ENCODE peak calls at places on chromosomes 3 and 15, in six cellular contexts. One of them, this sample, is unnamed.

GRCh38 chr3:143644370-143645089 is 203.7 kb downstream of the SLC9A9 start:
- DNase-seq in IMR-90: peak; percentile 59
- DNase-seq in trophoblast cell: peak; percentile 79
- DNase-seq in H9: peak; percentile 70
- DNase-seq in neuronal stem cell: peak; percentile 37
- DNase-seq in H1: peak; percentile 48
- DNase-seq in this sample: peak; percentile 85

GRCh38 chr3:126288314-126288713 is 68.9 kb downstream of the KLF15 start:
- DNase-seq in IMR-90: no peak
- DNase-seq in H9: peak; percentile 62
- DNase-seq in neuronal stem cell: peak; percentile 36
- DNase-seq in H1: peak; percentile 62
- DNase-seq in trophoblast cell: no peak
- DNase-seq in this sample: no peak

GRCh38 chr15:65558336-65558735 is 28.1 kb downstream of the HACD3 start:
- DNase-seq in H9: no peak
- DNase-seq in trophoblast cell: no peak
- DNase-seq in IMR-90: peak; percentile 86
- DNase-seq in H1: no peak
- DNase-seq in neuronal stem cell: no peak
- DNase-seq in this sample: peak; percentile 17

GRCh38 chr3:65732060-65732933 is 306.4 kb downstream of the MAGI1 start:
- DNase-seq in IMR-90: peak; percentile 80
- DNase-seq in H9: no peak
- DNase-seq in H1: no peak
- DNase-seq in trophoblast cell: peak; percentile 75
- DNase-seq in neuronal stem cell: peak; percentile 72
- DNase-seq in this sample: peak; percentile 71

GRCh38 chr3:99637381-99638111 is 848 bp upstream of the COL8A1 start:
- DNase-seq in H1: no peak
- DNase-seq in H9: no peak
- DNase-seq in neuronal stem cell: peak; percentile 24
- DNase-seq in trophoblast cell: peak; percentile 36
- DNase-seq in IMR-90: peak; percentile 90
- DNase-seq in this sample: peak; percentile 78

GRCh38 chr3:124246949-124247348 is 255.0 kb upstream of the ROPN1 start:
- DNase-seq in neuronal stem cell: no peak
- DNase-seq in H9: no peak
- DNase-seq in H1: no peak
- DNase-seq in trophoblast cell: peak; percentile 42
- DNase-seq in IMR-90: peak; percentile 25
- DNase-seq in this sample: no peak

GRCh38 chr3:81521855-81522254 is 239.6 kb downstream of the GBE1 start:
- DNase-seq in IMR-90: no peak
- DNase-seq in neuronal stem cell: no peak
- DNase-seq in trophoblast cell: no peak
- DNase-seq in H1: no peak
- DNase-seq in H9: no peak
- DNase-seq in this sample: no peak

GRCh38 chr3:122777077-122777476 is 16.6 kb downstream of the HSPBAP1 start:
- DNase-seq in H9: no peak
- DNase-seq in H1: no peak
- DNase-seq in neuronal stem cell: no peak
- DNase-seq in trophoblast cell: no peak
- DNase-seq in IMR-90: no peak
- DNase-seq in this sample: no peak

GRCh38 chr3:34783881-34784280 is 855.4 kb upstream of the ARPP21 start:
- DNase-seq in H9: no peak
- DNase-seq in neuronal stem cell: no peak
- DNase-seq in trophoblast cell: peak; percentile 52
- DNase-seq in H1: no peak
- DNase-seq in IMR-90: no peak
- DNase-seq in this sample: no peak

GRCh38 chr3:99839613-99840012 is 22.0 kb downstream of the CMSS1 start:
- DNase-seq in trophoblast cell: no peak
- DNase-seq in H9: no peak
- DNase-seq in H1: no peak
- DNase-seq in IMR-90: no peak
- DNase-seq in neuronal stem cell: no peak
- DNase-seq in this sample: no peak

GRCh38 chr3:177833392-177833791 is 636.1 kb upstream of the TBL1XR1 start:
- DNase-seq in trophoblast cell: no peak
- DNase-seq in neuronal stem cell: no peak
- DNase-seq in H9: no peak
- DNase-seq in IMR-90: no peak
- DNase-seq in H1: no peak
- DNase-seq in this sample: no peak

GRCh38 chr15:52716536-52716935 is 37.3 kb upstream of the ATOSA start:
- DNase-seq in H1: no peak
- DNase-seq in H9: no peak
- DNase-seq in IMR-90: no peak
- DNase-seq in neuronal stem cell: no peak
- DNase-seq in trophoblast cell: no peak
- DNase-seq in this sample: no peak

GRCh38 chr15:66498501-66499386 is 1.2 kb upstream of the SNAPC5 start:
- DNase-seq in H9: no peak
- DNase-seq in neuronal stem cell: no peak
- DNase-seq in H1: no peak
- DNase-seq in IMR-90: peak; percentile 51
- DNase-seq in trophoblast cell: peak; percentile 61
- DNase-seq in this sample: peak; percentile 48

GRCh38 chr15:25250906-25251622 is 187.8 kb downstream of the UBE3A start:
- DNase-seq in H1: no peak
- DNase-seq in H9: peak; percentile 9
- DNase-seq in neuronal stem cell: no peak
- DNase-seq in trophoblast cell: no peak
- DNase-seq in IMR-90: no peak
- DNase-seq in this sample: no peak

GRCh38 chr3:23402728-23403505 is 199.8 kb downstream of the UBE2E2 start:
- DNase-seq in H9: no peak
- DNase-seq in H1: no peak
- DNase-seq in trophoblast cell: no peak
- DNase-seq in IMR-90: no peak
- DNase-seq in neuronal stem cell: no peak
- DNase-seq in this sample: no peak

GRCh38 chr15:49037546-49037940 is 8.7 kb downstream of the SECISBP2L start:
- DNase-seq in trophoblast cell: no peak
- DNase-seq in H9: no peak
- DNase-seq in IMR-90: no peak
- DNase-seq in H1: no peak
- DNase-seq in neuronal stem cell: no peak
- DNase-seq in this sample: peak; percentile 25

GRCh38 chr15:44468713-44469385 is 41.4 kb downstream of the CTDSPL2 start:
- DNase-seq in H9: no peak
- DNase-seq in trophoblast cell: peak; percentile 4
- DNase-seq in neuronal stem cell: no peak
- DNase-seq in H1: no peak
- DNase-seq in IMR-90: peak; percentile 83
- DNase-seq in this sample: peak; percentile 51

GRCh38 chr15:42155546-42156265 is 730 bp downstream of the PLA2G4F start:
- DNase-seq in H1: no peak
- DNase-seq in trophoblast cell: peak; percentile 84
- DNase-seq in H9: no peak
- DNase-seq in neuronal stem cell: no peak
- DNase-seq in IMR-90: no peak
- DNase-seq in this sample: no peak

GRCh38 chr3:13951184-13951583 is 71.3 kb upstream of the WNT7A start:
- DNase-seq in H1: no peak
- DNase-seq in trophoblast cell: peak; percentile 76
- DNase-seq in IMR-90: no peak
- DNase-seq in H9: no peak
- DNase-seq in neuronal stem cell: no peak
- DNase-seq in this sample: no peak

GRCh38 chr3:149512073-149512782 is 37.7 kb downstream of the TM4SF4 start:
- DNase-seq in IMR-90: peak; percentile 72
- DNase-seq in neuronal stem cell: peak; percentile 57
- DNase-seq in trophoblast cell: peak; percentile 77
- DNase-seq in H1: peak; percentile 72
- DNase-seq in H9: peak; percentile 79
- DNase-seq in this sample: peak; percentile 74

GRCh38 chr3:46671541-46672348 is 21.7 kb downstream of the ALS2CL start:
- DNase-seq in IMR-90: no peak
- DNase-seq in H9: peak; percentile 20
- DNase-seq in H1: peak; percentile 34
- DNase-seq in trophoblast cell: no peak
- DNase-seq in neuronal stem cell: no peak
- DNase-seq in this sample: no peak

GRCh38 chr15:63015618-63016017 is 26.9 kb upstream of the TPM1 start:
- DNase-seq in trophoblast cell: no peak
- DNase-seq in neuronal stem cell: no peak
- DNase-seq in IMR-90: peak; percentile 80
- DNase-seq in H9: no peak
- DNase-seq in H1: no peak
- DNase-seq in this sample: peak; percentile 76

GRCh38 chr3:13308406-13308805 is 111.7 kb downstream of the NUP210 start:
- DNase-seq in H1: peak; percentile 84
- DNase-seq in neuronal stem cell: peak; percentile 23
- DNase-seq in H9: peak; percentile 86
- DNase-seq in IMR-90: peak; percentile 38
- DNase-seq in trophoblast cell: peak; percentile 53
- DNase-seq in this sample: peak; percentile 22

DNA sequence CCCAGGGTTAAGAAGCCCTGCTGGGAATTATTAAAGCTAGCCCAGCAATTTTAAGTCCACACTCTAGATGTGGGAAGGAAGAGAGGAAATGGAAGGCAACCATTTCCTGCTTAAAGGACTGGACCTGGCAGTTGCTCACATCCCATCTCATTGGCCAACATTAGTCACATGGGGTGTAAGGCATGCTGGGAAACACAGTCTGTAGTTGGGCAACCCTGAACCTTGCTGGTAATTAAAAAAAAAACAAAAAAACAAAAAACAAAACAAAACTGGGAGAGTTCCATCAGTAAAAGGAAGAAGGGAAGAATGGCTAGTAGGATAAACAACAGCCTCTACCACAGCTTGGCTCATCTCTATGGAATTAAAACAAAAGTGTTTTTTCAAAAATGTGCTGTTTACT is 136.0 kb downstream of the VGLL4 start:
- DNase-seq in IMR-90: peak; percentile 59
- DNase-seq in trophoblast cell: no peak
- DNase-seq in H1: peak; percentile 10
- DNase-seq in H9: no peak
- DNase-seq in neuronal stem cell: no peak
- DNase-seq in this sample: peak; percentile 86
- H2BK120ac ChIP-seq in IMR-90: peak overlapping the region; percentile 89
- H2BK120ac ChIP-seq in trophoblast cell: no peak overlapping the region
- H2BK120ac ChIP-seq in H1: no peak overlapping the region
- H2BK120ac ChIP-seq in H9: no peak overlapping the region
- H2BK120ac ChIP-seq in neuronal stem cell: no peak overlapping the region
- H2BK120ac ChIP-seq in this sample: no peak overlapping the region

GRCh38 chr3:72996473-72997333 is at the start of gene PPP4R2:
- DNase-seq in H9: peak; percentile 89
- DNase-seq in trophoblast cell: peak; percentile 97
- DNase-seq in IMR-90: peak; percentile 88
- DNase-seq in neuronal stem cell: peak; percentile 83
- DNase-seq in H1: peak; percentile 94
- DNase-seq in this sample: peak; percentile 93

GRCh38 chr3:72996121-72996472 is 514 bp upstream of the PPP4R2 start:
- DNase-seq in H9: no peak
- DNase-seq in neuronal stem cell: no peak
- DNase-seq in IMR-90: no peak
- DNase-seq in trophoblast cell: no peak
- DNase-seq in H1: no peak
- DNase-seq in this sample: no peak

GRCh38 chr3:72995337-72995736 is 1.3 kb upstream of the PPP4R2 start:
- DNase-seq in IMR-90: no peak
- DNase-seq in H9: no peak
- DNase-seq in H1: no peak
- DNase-seq in trophoblast cell: no peak
- DNase-seq in neuronal stem cell: no peak
- DNase-seq in this sample: no peak

GRCh38 chr3:72998489-72998888 is 1.9 kb downstream of the PPP4R2 start:
- DNase-seq in H9: no peak
- DNase-seq in H1: no peak
- DNase-seq in IMR-90: no peak
- DNase-seq in trophoblast cell: no peak
- DNase-seq in neuronal stem cell: no peak
- DNase-seq in this sample: no peak

DNA sequence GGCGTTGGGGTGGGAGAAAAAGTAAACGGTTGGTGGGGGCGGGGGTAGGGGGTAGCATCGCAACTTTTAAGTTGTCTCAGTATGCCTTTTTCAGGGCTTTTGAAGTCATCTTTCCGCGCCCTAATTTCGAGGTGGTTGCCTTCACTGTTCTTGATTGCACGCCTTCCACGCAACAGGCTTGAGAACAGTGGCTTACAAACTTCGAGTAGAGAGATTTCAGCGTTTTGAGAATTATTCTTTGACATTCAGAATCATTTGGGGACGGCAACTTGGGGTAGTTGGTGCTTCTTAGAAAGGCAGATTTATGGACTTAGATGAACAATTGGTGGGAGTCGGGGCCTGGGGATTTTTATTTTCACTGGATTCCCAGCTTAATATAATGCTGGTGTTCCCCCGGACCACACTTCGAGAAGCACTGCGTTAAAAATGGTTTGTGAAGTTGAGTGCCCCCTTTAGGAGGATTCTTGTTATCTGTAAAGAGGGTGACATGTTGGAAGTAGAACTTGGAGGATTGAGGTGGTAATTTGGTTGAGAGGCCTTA is 880 bp downstream of the PPP4R2 start:
- DNase-seq in trophoblast cell: peak; percentile 59
- DNase-seq in H9: no peak
- DNase-seq in IMR-90: peak; percentile 64
- DNase-seq in neuronal stem cell: peak; percentile 30
- DNase-seq in H1: no peak
- DNase-seq in this sample: peak; percentile 86
- H3K14ac ChIP-seq in trophoblast cell: peak overlapping the region; percentile 99
- H3K14ac ChIP-seq in H9: peak overlapping the region; percentile 90
- H3K14ac ChIP-seq in IMR-90: peak overlapping the region; percentile 91
- H3K14ac ChIP-seq in neuronal stem cell: no peak overlapping the region
- H3K14ac ChIP-seq in H1: no peak overlapping the region
- H3K14ac ChIP-seq in this sample: no peak overlapping the region

GRCh38 chr3:11556234-11556633 is 87.5 kb downstream of the VGLL4 start:
- DNase-seq in H9: no peak
- DNase-seq in neuronal stem cell: no peak
- DNase-seq in IMR-90: no peak
- DNase-seq in H1: no peak
- DNase-seq in trophoblast cell: no peak
- DNase-seq in this sample: no peak
- H3K27ac ChIP-seq in H9: no peak overlapping the region
- H3K27ac ChIP-seq in neuronal stem cell: no peak overlapping the region
- H3K27ac ChIP-seq in IMR-90: no peak overlapping the region
- H3K27ac ChIP-seq in H1: no peak overlapping the region
- H3K27ac ChIP-seq in trophoblast cell: no peak overlapping the region
- H3K27ac ChIP-seq in this sample: peak overlapping the region; percentile 6

GRCh38 chr3:186782542-186783069 is 771 bp upstream of the EIF4A2 start:
- DNase-seq in H9: no peak
- DNase-seq in H1: no peak
- DNase-seq in neuronal stem cell: no peak
- DNase-seq in trophoblast cell: peak; percentile 52
- DNase-seq in IMR-90: no peak
- DNase-seq in this sample: no peak
- H2BK120ac ChIP-seq in H9: no peak overlapping the region
- H2BK120ac ChIP-seq in H1: no peak overlapping the region
- H2BK120ac ChIP-seq in neuronal stem cell: no peak overlapping the region
- H2BK120ac ChIP-seq in trophoblast cell: peak overlapping the region; percentile 62
- H2BK120ac ChIP-seq in IMR-90: peak overlapping the region; percentile 60
- H2BK120ac ChIP-seq in this sample: no peak overlapping the region

GRCh38 chr3:19342428-19342827 is 194.1 kb downstream of the KCNH8 start:
- DNase-seq in neuronal stem cell: no peak
- DNase-seq in IMR-90: no peak
- DNase-seq in H9: no peak
- DNase-seq in H1: no peak
- DNase-seq in trophoblast cell: no peak
- DNase-seq in this sample: no peak
- H3K14ac ChIP-seq in neuronal stem cell: no peak overlapping the region
- H3K14ac ChIP-seq in IMR-90: no peak overlapping the region
- H3K14ac ChIP-seq in H9: no peak overlapping the region
- H3K14ac ChIP-seq in H1: no peak overlapping the region
- H3K14ac ChIP-seq in trophoblast cell: no peak overlapping the region
- H3K14ac ChIP-seq in this sample: no peak overlapping the region

This sample was measured in mesenchymal stem cell.